ENCODE peak calls at places on chromosomes 4 and X, in ten cellular contexts. E, Z, G, K, M, Y, C, Q, N and P are unnamed samples.

GRCh38 chr4:128228021-128228571 is 59.5 kb downstream of the PGRMC2 start:
- DNase-seq in E (no peak), Z (no peak), G (no peak), K (no peak), M (no peak), Y (no peak), C (no peak), Q (no peak), N (no peak), P (no peak)

GRCh38 chr4:75930152-75930551 is 10.7 kb downstream of the NAAA start:
- DNase-seq in E (no peak), Z (no peak), G (peak; percentile 3), K (no peak), M (no peak), Y (no peak), C (no peak), Q (no peak), N (no peak), P (no peak)

GRCh38 chrX:89124985-89125384 is 378.0 kb downstream of the CPXCR1 start:
- DNase-seq in E (no peak), Z (no peak), G (no peak), K (no peak), M (no peak), Y (no peak), C (no peak), Q (no peak), N (no peak), P (no peak)

GRCh38 chr4:78645853-78646757 is 94.5 kb downstream of the ANXA3 start:
- DNase-seq in E (peak; percentile 21), Z (peak; percentile 97), G (no peak), K (no peak), M (peak; percentile 46), Y (peak; percentile 98), C (peak; percentile 85), Q (no peak), N (no peak), P (peak; percentile 52)

GRCh38 chrX:7120578-7121219 is 26.8 kb upstream of the STS start:
- DNase-seq in E (no peak), Z (peak; percentile 42), G (no peak), K (no peak), M (no peak), Y (peak; percentile 64), C (no peak), Q (no peak), N (no peak), P (peak; percentile 22)

GRCh38 chrX:18886344-18887161 is 97.4 kb downstream of the PHKA2 start:
- DNase-seq in E (peak; percentile 52), Z (peak; percentile 60), G (peak; percentile 62), K (peak; percentile 62), M (peak; percentile 81), Y (peak; percentile 58), C (no peak), Q (peak; percentile 19), N (peak; percentile 2), P (peak; percentile 22)

GRCh38 chr4:121943941-121944340 is 7.9 kb downstream of the TRPC3 start:
- DNase-seq in E (no peak), Z (no peak), G (no peak), K (no peak), M (no peak), Y (no peak), C (no peak), Q (peak; percentile 32), N (no peak), P (no peak)

GRCh38 chrX:124475358-124475757 is 129.0 kb downstream of the SH2D1A start:
- DNase-seq in E (no peak), Z (no peak), G (no peak), K (no peak), M (no peak), Y (no peak), C (no peak), Q (no peak), N (no peak), P (no peak)

GRCh38 chr4:120731561-120731960 is 191.0 kb downstream of the PRDM5 start:
- DNase-seq in E (no peak), Z (peak; percentile 13), G (peak; percentile 36), K (no peak), M (no peak), Y (peak; percentile 5), C (no peak), Q (no peak), N (no peak), P (peak; percentile 36)

GRCh38 chr4:183241322-183241640 is 78.8 kb downstream of the CLDN22 start:
- DNase-seq in E (no peak), Z (peak; percentile 88), G (no peak), K (no peak), M (no peak), Y (peak; percentile 94), C (peak; percentile 54), Q (no peak), N (no peak), P (peak; percentile 52)

GRCh38 chr4:124173892-124174291 is 538.6 kb downstream of the ANKRD50 start:
- DNase-seq in E (no peak), Z (no peak), G (no peak), K (no peak), M (no peak), Y (peak; percentile 47), C (no peak), Q (no peak), N (no peak), P (no peak)

GRCh38 chrX:41779058-41779564 is 55.1 kb downstream of the GPR82 start:
- DNase-seq in E (peak; percentile 22), Z (peak; percentile 73), G (peak; percentile 72), K (no peak), M (no peak), Y (peak; percentile 83), C (peak; percentile 47), Q (no peak), N (no peak), P (peak; percentile 51)

GRCh38 chr4:37816006-37816405 is 10.5 kb upstream of the PGM2 start:
- DNase-seq in E (no peak), Z (no peak), G (no peak), K (no peak), M (no peak), Y (no peak), C (no peak), Q (no peak), N (no peak), P (no peak)

GRCh38 chrX:15786930-15787329 is 3.4 kb upstream of the ZRSR2 start:
- DNase-seq in E (no peak), Z (no peak), G (no peak), K (no peak), M (no peak), Y (no peak), C (no peak), Q (no peak), N (no peak), P (no peak)

GRCh38 chrX:13755254-13755653 is 20.7 kb downstream of the OFD1 start:
- DNase-seq in E (no peak), Z (no peak), G (no peak), K (no peak), M (no peak), Y (no peak), C (no peak), Q (peak; percentile 47), N (no peak), P (no peak)

GRCh38 chrX:138928737-138929459 is 217.4 kb upstream of the FGF13 start:
- DNase-seq in E (no peak), Z (no peak), G (no peak), K (no peak), M (no peak), Y (no peak), C (no peak), Q (no peak), N (no peak), P (no peak)

GRCh38 chr4:118282692-118283091 is 70.1 kb downstream of the PRSS12 start:
- DNase-seq in E (no peak), Z (peak; percentile 73), G (no peak), K (no peak), M (no peak), Y (peak; percentile 88), C (no peak), Q (no peak), N (no peak), P (no peak)

GRCh38 chr4:10184051-10184450 is 67.5 kb upstream of the WDR1 start:
- DNase-seq in E (no peak), Z (peak; percentile 57), G (no peak), K (no peak), M (no peak), Y (no peak), C (no peak), Q (no peak), N (no peak), P (no peak)

GRCh38 chr4:10185518-10186227 is 69.1 kb upstream of the WDR1 start:
- DNase-seq in E (no peak), Z (no peak), G (peak; percentile 75), K (no peak), M (no peak), Y (no peak), C (no peak), Q (no peak), N (no peak), P (no peak)

GRCh38 chr4:10184501-10184938 is 67.9 kb upstream of the WDR1 start:
- DNase-seq in E (no peak), Z (no peak), G (no peak), K (no peak), M (no peak), Y (no peak), C (no peak), Q (no peak), N (no peak), P (no peak)

GRCh38 chr4:10188400-10189004 is 71.9 kb upstream of the WDR1 start:
- DNase-seq in E (no peak), Z (no peak), G (no peak), K (no peak), M (no peak), Y (no peak), C (no peak), Q (no peak), N (no peak), P (no peak)

GRCh38 chr4:10186228-10187214 is 69.9 kb upstream of the WDR1 start:
- DNase-seq in E (no peak), Z (peak; percentile 22), G (peak; percentile 14), K (no peak), M (no peak), Y (no peak), C (no peak), Q (no peak), N (no peak), P (no peak)
- TF ChIP-seq CTCF in E (no peak), Z (peak; percentile 35), G (peak; percentile 23), K (no peak), M (no peak), Y (no peak), C (no peak), Q (peak; percentile 31), N (no peak), P (no peak)

GRCh38 chr4:184383497-184384055 is 90.8 kb downstream of the IRF2 start:
- DNase-seq in E (peak; percentile 64), Z (peak; percentile 97), G (no peak), K (peak; percentile 47), M (no peak), Y (peak; percentile 98), C (peak; percentile 90), Q (no peak), N (no peak), P (peak; percentile 94)
- H3K4me3 ChIP-seq in E (peak overlapping the region; percentile 31), Z (no peak overlapping the region), G (no peak overlapping the region), K (peak overlapping the region; percentile 50), M (no peak overlapping the region), Y (peak overlapping the region; percentile 52), C (peak overlapping the region; percentile 50), Q (peak overlapping the region; percentile 45), N (no peak overlapping the region), P (peak overlapping the region; percentile 36)

GRCh38 chr4:52911684-52912294 is 49.7 kb downstream of the RASL11B start:
- DNase-seq in E (peak; percentile 18), Z (peak; percentile 81), G (peak; percentile 88), K (peak; percentile 65), M (peak; percentile 70), Y (peak; percentile 77), C (no peak), Q (peak; percentile 80), N (peak; percentile 15), P (peak; percentile 39)
- TF ChIP-seq CTCF in E (peak; percentile 51), Z (peak; percentile 86), G (peak; percentile 90), K (peak; percentile 84), M (peak; percentile 64), Y (peak; percentile 89), C (peak; percentile 75), Q (peak; percentile 97), N (peak; percentile 70), P (peak; percentile 90)

GRCh38 chr4:2068198-2068470 is 9.0 kb downstream of the NAT8L start:
- DNase-seq in E (no peak), Z (no peak), G (no peak), K (no peak), M (peak; percentile 10), Y (no peak), C (no peak), Q (no peak), N (no peak), P (no peak)
- H3K4me3 ChIP-seq in E (no peak overlapping the region), Z (no peak overlapping the region), G (no peak overlapping the region), K (no peak overlapping the region), M (no peak overlapping the region), Y (no peak overlapping the region), C (no peak overlapping the region), Q (no peak overlapping the region), N (no peak overlapping the region), P (no peak overlapping the region)